ENCODE peak calls at places on chromosomes 12 and 14, in eight cellular contexts. U, R, B, I, O, Y, C and D are unnamed samples. For H3K4me1, the result is how much of the 10 kb centered on the place peaks cover.

GRCh38 chr14:106694638-106695393 is 1168.4 kb downstream of the TMEM121 start:
- DNase-seq in O (peak), Y (no peak), C (no peak), R (no peak), I (no peak), U (no peak), B (no peak), D (no peak)

GRCh38 chr12:49084438-49084837 is 10.2 kb downstream of the DHH start:
- DNase-seq in R (no peak), O (no peak), U (no peak), I (no peak), Y (no peak), C (no peak), B (no peak), D (no peak)

GRCh38 chr12:94261781-94262180 is 113.4 kb downstream of the PLXNC1 start:
- DNase-seq in Y (no peak), R (no peak), I (no peak), C (no peak), U (no peak), O (no peak), B (no peak), D (no peak)

GRCh38 chr14:61472801-61473376 is 151.5 kb downstream of the PRKCH start:
- DNase-seq in O (no peak), U (no peak), R (no peak), I (peak), Y (no peak), C (no peak), B (no peak), D (no peak)

GRCh38 chr12:19496249-19497208 is 57.2 kb downstream of the AEBP2 start:
- DNase-seq in B (no peak), U (no peak), R (no peak), O (no peak), C (no peak), Y (no peak), I (no peak), D (no peak)

GRCh38 chr12:19572920-19573558 is 133.7 kb downstream of the AEBP2 start:
- DNase-seq in O (no peak), C (peak), Y (peak), I (peak), U (peak), R (no peak), B (no peak), D (peak)

GRCh38 chr14:30553311-30553989 is 5.5 kb upstream of the G2E3 start:
- DNase-seq in Y (no peak), I (no peak), R (no peak), U (peak), O (no peak), C (no peak), B (no peak), D (no peak)

GRCh38 chr14:57066887-57067513 is 201.7 kb downstream of the EXOC5 start:
- DNase-seq in R (no peak), O (peak), U (peak), C (peak), I (peak), B (no peak), Y (peak), D (no peak)

GRCh38 chr12:39112064-39112463 is 206.7 kb upstream of the CPNE8 start:
- DNase-seq in Y (no peak), R (no peak), C (no peak), O (no peak), U (no peak), I (no peak), B (no peak), D (no peak)

GRCh38 chr14:104107101-104107581 is 21.6 kb downstream of the ASPG start:
- DNase-seq in U (no peak), I (no peak), C (peak), O (no peak), R (no peak), Y (no peak), B (no peak), D (peak)

GRCh38 chr14:36056846-36057245 is 119.7 kb downstream of the PTCSC3 start:
- DNase-seq in C (no peak), O (no peak), R (no peak), B (no peak), Y (no peak), I (no peak), U (no peak), D (no peak)

GRCh38 chr14:61553730-61554641 is 141.3 kb upstream of the HIF1A start:
- DNase-seq in U (no peak), I (no peak), R (no peak), Y (peak), C (no peak), B (no peak), O (no peak), D (no peak)

GRCh38 chr14:23174266-23174665 is 9.2 kb downstream of the SLC7A8 start:
- DNase-seq in I (no peak), O (no peak), Y (peak), C (no peak), R (no peak), B (no peak), U (no peak), D (no peak)

GRCh38 chr12:104721944-104722343 is 236.1 kb downstream of the SLC41A2 start:
- DNase-seq in C (no peak), O (peak), R (no peak), I (no peak), Y (no peak), U (no peak), B (no peak), D (no peak)

GRCh38 chr12:104006929-104007328 is 41.3 kb downstream of the TDG start:
- DNase-seq in R (no peak), B (no peak), I (no peak), U (no peak), O (no peak), C (no peak), Y (no peak), D (no peak)

GRCh38 chr14:96079066-96079465 is 39.9 kb downstream of the C14orf132 start:
- DNase-seq in C (no peak), U (no peak), I (no peak), B (no peak), O (no peak), R (no peak), Y (peak), D (no peak)

GRCh38 chr14:64790478-64790877 is 86.3 kb downstream of the PLEKHG3 start:
- DNase-seq in U (no peak), C (no peak), Y (no peak), I (no peak), B (no peak), R (no peak), O (no peak), D (no peak)

GRCh38 chr12:54853933-54854538 is at the start of gene MUCL1:
- DNase-seq in Y (peak), B (no peak), C (peak), I (peak), R (no peak), O (no peak), U (peak), D (no peak)

GRCh38 chr14:77067632-77068514 is 30.2 kb upstream of the CIPC start:
- DNase-seq in C (peak), R (peak), I (peak), Y (peak), B (peak), O (peak), U (peak), D (peak)

GRCh38 chr12:58681730-58682129 is 238.6 kb downstream of the LRIG3 start:
- DNase-seq in Y (no peak), O (no peak), I (no peak), U (no peak), R (no peak), B (no peak), C (no peak), D (no peak)

GRCh38 chr14:68966872-68967301 is 12.2 kb downstream of the ACTN1 start:
- DNase-seq in O (no peak), U (no peak), I (no peak), Y (no peak), C (no peak), B (no peak), R (no peak), D (peak)

GRCh38 chr12:6204533-6205143 is 4.4 kb downstream of the CD9 start:
- DNase-seq in O (no peak), U (no peak), Y (no peak), B (no peak), I (peak), R (no peak), C (no peak), D (no peak)

GRCh38 chr12:102116392-102116791 is 3.5 kb downstream of the NUP37 start:
- DNase-seq in R (no peak), Y (no peak), I (no peak), O (no peak), C (no peak), B (no peak), U (no peak), D (no peak)

GRCh38 chr14:79631276-79631675 is 580.0 kb downstream of the DIO2 start:
- DNase-seq in Y (no peak), C (no peak), I (no peak), U (no peak), R (no peak), B (no peak), O (no peak), D (no peak)

GRCh38 chr12:110252716-110253115 is 28.3 kb upstream of the ATP2A2 start:
- DNase-seq in I (no peak), Y (no peak), B (no peak), U (no peak), O (peak), C (no peak), R (no peak), D (no peak)

GRCh38 chr12:49367381-49368239 is at the start of gene SPATS2:
- DNase-seq in C (peak), B (peak), R (peak), O (no peak), I (no peak), Y (no peak), U (no peak), D (peak)

GRCh38 chr14:101499080-101499479 is 62.2 kb upstream of the DIO3 start:
- DNase-seq in U (no peak), Y (no peak), C (peak), I (no peak), R (peak), B (no peak), O (no peak), D (peak)

GRCh38 chr12:101019667-101020066 is 190.4 kb downstream of the SLC5A8 start:
- DNase-seq in O (no peak), R (no peak), C (no peak), Y (no peak), B (no peak), U (no peak), I (no peak), D (no peak)

GRCh38 chr12:19155981-19156734 is 26.6 kb downstream of the PLEKHA5 start:
- DNase-seq in O (no peak), I (no peak), C (no peak), R (no peak), Y (no peak), B (no peak), U (no peak), D (no peak)

GRCh38 chr12:69935651-69936100 is 110.6 kb downstream of the MYRFL start:
- DNase-seq in U (no peak), Y (no peak), R (no peak), B (no peak), C (no peak), O (no peak), I (no peak), D (no peak)

GRCh38 chr12:4766445-4766844 is 46.2 kb downstream of the GALNT8 start:
- DNase-seq in U (no peak), B (no peak), Y (no peak), R (no peak), O (no peak), I (no peak), C (no peak), D (no peak)

DNA sequence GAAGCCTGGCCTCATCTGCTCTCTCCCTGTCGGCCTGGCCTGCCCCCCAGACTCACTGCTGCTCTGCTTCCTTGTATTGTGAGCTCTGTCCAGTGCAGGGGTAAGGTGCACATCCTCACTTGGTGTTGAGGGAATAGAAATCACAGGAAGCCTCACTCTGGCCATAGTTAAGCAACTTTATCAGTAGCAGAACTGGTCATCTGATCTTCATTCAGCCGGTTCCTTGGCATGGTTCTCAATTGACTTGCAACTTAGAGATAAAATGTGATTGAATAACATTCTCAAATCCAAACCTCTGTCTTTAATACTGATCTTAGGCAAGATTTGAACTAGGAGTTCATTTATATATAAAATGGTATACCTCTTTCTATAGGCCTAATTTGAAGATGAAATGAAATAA is 11.5 kb upstream of the CCDC175 start:
- DNase-seq in R (no peak), O (no peak), C (no peak), B (no peak), Y (no peak), U (no peak), I (no peak), D (no peak)
- H3K4me1 ChIP-seq in R (under half), O (under half), C (under half), B (under half), Y (under half), U (under half), I (under half), D (under half)

GRCh38 chr14:37195327-37195726 is 2.4 kb upstream of the MIPOL1 start:
- DNase-seq in Y (no peak), C (no peak), B (no peak), I (no peak), O (no peak), U (no peak), R (no peak), D (no peak)

GRCh38 chr14:37198907-37199306 is 1.2 kb downstream of the MIPOL1 start:
- DNase-seq in I (no peak), O (no peak), C (no peak), Y (no peak), U (no peak), B (no peak), R (no peak), D (no peak)

GRCh38 chr14:37197421-37198272 is at the start of gene MIPOL1:
- DNase-seq in Y (peak), C (peak), U (peak), B (peak), R (peak), O (peak), I (no peak), D (peak)

GRCh38 chr14:37196604-37197420 is 925 bp upstream of the MIPOL1 start:
- DNase-seq in R (no peak), B (no peak), I (no peak), Y (no peak), C (no peak), O (no peak), U (no peak), D (no peak)

GRCh38 chr14:37198273-37198598 is 499 bp downstream of the MIPOL1 start:
- DNase-seq in U (no peak), C (no peak), R (no peak), O (no peak), Y (no peak), I (no peak), B (no peak), D (no peak)
- H3K4me1 ChIP-seq in U (under half), C (under half), R (under half), O (under half), Y (under half), I (under half), B (under half), D (under half)

GRCh38 chr14:73724696-73725095 is 10.5 kb upstream of the PNMA1 start:
- DNase-seq in R (no peak), C (no peak), B (no peak), I (no peak), O (no peak), U (no peak), Y (no peak), D (no peak)
- H3K4me1 ChIP-seq in R (under half), C (under half), B (half or more), I (under half), O (under half), U (under half), Y (under half), D (under half)

DNA sequence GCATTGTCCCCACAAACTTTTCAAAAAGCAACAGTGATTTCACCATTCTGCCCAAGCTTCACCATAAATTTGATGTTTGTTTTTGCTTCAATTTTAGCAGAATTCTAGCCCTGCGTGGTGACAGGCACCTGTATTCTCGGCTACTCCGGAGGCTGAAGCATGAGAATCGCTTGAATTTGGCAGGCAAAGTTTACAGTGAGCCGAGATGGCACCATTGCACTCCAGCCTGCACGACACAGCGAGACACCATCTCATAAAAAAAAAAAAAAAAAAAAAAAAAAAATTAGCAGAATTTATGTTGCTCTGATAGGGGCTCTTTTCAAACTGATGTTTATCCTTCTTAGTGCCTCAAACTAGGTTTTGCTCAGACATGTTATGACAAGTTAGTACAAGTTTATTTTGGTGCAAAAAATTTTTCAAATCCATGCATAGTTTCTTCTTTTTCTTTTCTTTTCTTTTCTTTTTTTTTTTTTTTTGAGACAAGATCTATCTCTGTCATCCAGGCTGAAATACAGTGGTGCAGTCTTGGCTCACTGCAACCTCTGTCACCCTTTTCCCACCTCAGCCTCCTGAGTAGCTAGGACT is 24.3 kb downstream of the RASSF3 start:
- DNase-seq in Y (no peak), B (no peak), I (no peak), O (no peak), U (no peak), C (no peak), R (no peak), D (no peak)
- H3K4me1 ChIP-seq in Y (under half), B (under half), I (under half), O (under half), U (under half), C (under half), R (under half), D (under half)

DNA sequence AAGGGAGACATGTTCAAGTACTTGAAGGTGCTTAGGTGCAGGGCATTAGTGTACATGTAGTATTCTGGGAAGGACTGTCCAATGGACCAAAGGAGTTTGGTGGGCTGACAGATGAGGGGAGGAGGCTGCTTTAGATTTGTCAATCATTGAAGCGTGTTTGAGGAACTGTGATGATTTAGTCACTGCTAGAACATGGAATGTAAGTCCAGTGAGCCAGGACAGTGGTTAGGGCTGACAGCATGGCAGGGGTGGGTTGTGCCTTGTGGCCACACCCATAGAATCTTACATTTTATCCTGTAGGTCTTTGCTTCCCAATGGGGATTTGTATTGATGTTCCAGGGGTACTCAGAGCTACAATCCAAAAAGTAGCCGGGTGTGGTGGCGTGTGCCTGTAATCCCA is 24.6 kb downstream of the DIP2B start:
- DNase-seq in O (no peak), U (no peak), C (no peak), Y (no peak), R (no peak), I (no peak), B (no peak), D (no peak)
- H3K4me1 ChIP-seq in O (under half), U (half or more), C (under half), Y (under half), R (under half), I (under half), B (under half), D (under half)

DNA sequence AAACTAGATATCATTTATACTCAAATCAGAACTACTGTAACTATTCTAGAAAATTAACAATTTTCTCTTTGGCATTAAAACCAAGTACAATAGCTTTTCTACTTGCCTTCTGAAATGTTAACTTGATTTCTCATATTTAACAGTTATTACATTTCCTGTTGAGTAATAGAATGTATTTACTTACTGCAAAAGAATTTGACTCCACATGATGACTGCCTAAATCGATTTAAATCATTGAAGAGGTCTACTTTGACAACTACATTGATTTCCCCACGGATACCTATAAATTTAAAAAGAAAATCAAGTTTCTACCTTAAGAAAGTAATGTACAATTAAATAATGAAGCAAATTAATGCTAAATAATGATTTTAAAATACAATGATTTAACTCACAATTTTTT is 18.9 kb downstream of the C2CD5 start:
- DNase-seq in C (no peak), O (no peak), Y (no peak), R (no peak), I (no peak), U (no peak), B (no peak), D (no peak)
- H3K4me1 ChIP-seq in C (under half), O (under half), Y (under half), R (under half), I (under half), U (under half), B (under half), D (under half)

DNA sequence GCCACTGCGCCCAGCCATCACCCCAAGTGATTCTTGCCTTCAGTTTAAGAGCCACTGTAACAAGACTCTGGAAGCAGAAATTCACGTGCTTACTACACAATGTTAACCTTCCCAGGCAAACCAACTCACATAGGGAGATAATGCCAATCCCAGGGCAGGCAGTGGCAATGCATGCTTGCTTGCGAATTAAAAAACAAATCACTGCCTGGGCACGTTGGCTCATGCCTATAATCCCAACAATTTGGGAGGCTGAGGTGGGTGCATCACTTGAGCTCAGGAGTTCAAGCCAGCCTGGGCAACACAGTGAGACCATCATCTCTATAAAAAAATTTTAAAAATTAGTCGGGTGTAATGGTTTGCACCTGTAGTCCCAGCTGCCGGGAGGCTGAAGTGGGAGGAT is 37.8 kb upstream of the P2RX4 start:
- DNase-seq in U (no peak), R (no peak), O (no peak), Y (no peak), I (no peak), B (no peak), C (no peak), D (no peak)
- H3K4me1 ChIP-seq in U (under half), R (under half), O (under half), Y (under half), I (under half), B (under half), C (under half), D (under half)